ENCODE peak calls at places on chromosomes 3 and 15, in four cellular contexts. B is lower lobe of right lung, N is DND-41, H is thoracic aorta. V is an unnamed sample.

GRCh38 chr3:621714-622113 is 425.2 kb downstream of the CHL1 start:
- DNase-seq in B (no peak), N (no peak), H (no peak), V (no peak)

GRCh38 chr3:10015476-10015904 is 10.7 kb upstream of the FANCD2 start:
- DNase-seq in B (peak), N (no peak), H (peak), V (no peak)

GRCh38 chr15:63054985-63055384 is 12.4 kb downstream of the TPM1 start:
- DNase-seq in B (no peak), N (no peak), H (no peak), V (no peak)

GRCh38 chr3:39137991-39138803 is 15.2 kb downstream of the CSRNP1 start:
- DNase-seq in B (no peak), N (no peak), H (no peak), V (no peak)

GRCh38 chr3:5133239-5133638 is 11.1 kb downstream of the ARL8B start:
- DNase-seq in B (no peak), N (no peak), H (no peak), V (no peak)

GRCh38 chr3:48013288-48013980 is 2.8 kb downstream of the MAP4 start:
- DNase-seq in B (no peak), N (no peak), H (no peak), V (no peak)

GRCh38 chr3:104909188-104909587 is 457.5 kb upstream of the ALCAM start:
- DNase-seq in B (no peak), N (no peak), H (no peak), V (no peak)

GRCh38 chr3:168094877-168095610 is 680 bp downstream of the GOLIM4 start:
- DNase-seq in B (peak), N (no peak), H (peak), V (peak)

GRCh38 chr15:49215768-49216739 is 46.0 kb downstream of the GALK2 start:
- DNase-seq in B (peak), N (no peak), H (no peak), V (no peak)

GRCh38 chr15:78715930-78716329 is 74.9 kb upstream of the CHRNB4 start:
- DNase-seq in B (no peak), N (no peak), H (no peak), V (no peak)

GRCh38 chr15:68414591-68414990 is 17.4 kb downstream of the ITGA11 start:
- DNase-seq in B (no peak), N (no peak), H (no peak), V (no peak)

GRCh38 chr3:31896643-31897433 is 84.2 kb downstream of the OSBPL10 start:
- DNase-seq in B (no peak), N (no peak), H (no peak), V (no peak)

GRCh38 chr3:132083583-132084372 is 49.0 kb upstream of the CPNE4 start:
- DNase-seq in B (no peak), N (no peak), H (no peak), V (no peak)

GRCh38 chr15:62085740-62086139 is 19.0 kb downstream of the C2CD4A start:
- DNase-seq in B (no peak), N (no peak), H (no peak), V (no peak)

GRCh38 chr3:184540777-184541681 is 20.6 kb upstream of the EPHB3 start:
- DNase-seq in B (peak), N (peak), H (no peak), V (peak)

GRCh38 chr3:10395671-10396070 is 74.8 kb upstream of the SEC13 start:
- DNase-seq in B (no peak), N (peak), H (no peak), V (peak)

GRCh38 chr3:185558395-185558794 is 6.0 kb upstream of the LIPH start:
- DNase-seq in B (peak), N (no peak), H (no peak), V (no peak)

GRCh38 chr3:181403876-181404660 is 307.7 kb upstream of the SOX2 start:
- DNase-seq in B (no peak), N (no peak), H (no peak), V (no peak)

GRCh38 chr3:46668591-46668990 is 24.9 kb downstream of the ALS2CL start:
- DNase-seq in B (peak), N (no peak), H (no peak), V (no peak)

GRCh38 chr3:106013971-106014370 is 145.2 kb upstream of the CBLB start:
- DNase-seq in B (no peak), N (no peak), H (no peak), V (no peak)

GRCh38 chr3:156687023-156687422 is 12.6 kb downstream of the TIPARP start:
- DNase-seq in B (no peak), N (no peak), H (no peak), V (no peak)

GRCh38 chr3:147299656-147300055 is 106.7 kb downstream of the ZIC4 start:
- DNase-seq in B (no peak), N (no peak), H (no peak), V (no peak)

GRCh38 chr15:85690546-85691226 is 104.0 kb downstream of the KLHL25 start:
- DNase-seq in B (no peak), N (peak), H (no peak), V (no peak)

GRCh38 chr15:73873889-73874511 is 636 bp downstream of the TBC1D21 start:
- DNase-seq in B (no peak), N (peak), H (no peak), V (peak)

GRCh38 chr3:132016061-132017041 is 18.5 kb downstream of the CPNE4 start:
- DNase-seq in B (no peak), N (no peak), H (no peak), V (no peak)

GRCh38 chr15:62365795-62366442 is 200.8 kb upstream of the C2CD4B start:
- DNase-seq in B (no peak), N (no peak), H (no peak), V (no peak)

GRCh38 chr15:80423215-80423614 is 19.0 kb downstream of the ARNT2 start:
- DNase-seq in B (no peak), N (no peak), H (no peak), V (no peak)

GRCh38 chr3:118960876-118961275 is 73.8 kb downstream of the IGSF11 start:
- DNase-seq in B (no peak), N (no peak), H (no peak), V (no peak)

GRCh38 chr3:78993375-78993774 is 774.4 kb downstream of the ROBO1 start:
- DNase-seq in B (no peak), N (no peak), H (no peak), V (no peak)

DNA sequence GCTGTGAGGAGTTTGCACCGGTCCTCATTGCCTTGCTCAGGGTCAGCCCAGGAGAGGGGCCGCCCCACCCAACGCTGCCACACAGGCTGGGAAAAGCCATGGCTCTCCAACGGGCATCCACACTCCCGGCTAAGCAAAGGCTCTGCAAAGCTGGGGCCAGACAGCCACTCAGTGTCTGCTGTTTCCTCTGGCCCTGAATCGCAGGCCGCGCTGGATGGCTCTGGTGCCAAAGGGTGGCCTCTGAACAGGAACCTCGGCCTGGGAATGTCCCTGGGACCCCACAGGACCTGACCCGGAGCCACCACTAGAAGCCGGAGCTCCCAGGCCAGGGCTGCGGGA is 42.9 kb downstream of the RPN1 start:
- DNase-seq in B (no peak), N (no peak), H (no peak), V (no peak)
- H3K27ac ChIP-seq in B (peak), N (no peak), H (peak), V (no peak)

DNA sequence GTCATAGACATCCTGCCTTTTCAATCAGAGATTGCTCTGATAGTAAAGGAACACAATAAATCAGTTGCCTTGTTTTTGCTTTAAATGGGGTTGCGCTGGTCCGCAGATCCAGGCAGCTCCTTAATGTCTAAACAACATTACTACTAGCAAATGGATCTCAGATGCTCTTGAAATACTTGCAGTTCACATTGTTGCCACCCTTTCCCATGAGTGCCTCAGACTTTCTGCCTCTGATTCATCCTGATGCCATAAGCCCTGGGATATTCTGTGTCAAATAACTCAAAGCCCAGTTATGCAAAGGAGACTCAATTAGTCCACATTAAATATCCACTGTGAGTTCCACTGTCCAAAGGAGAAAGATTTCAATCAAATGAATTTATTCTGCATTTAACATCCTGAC is 196.7 kb downstream of the PLCH1 start:
- DNase-seq in B (no peak), N (no peak), H (no peak), V (no peak)
- TF ChIP-seq CTCF in B (no peak), N (no peak), H (no peak), V (no peak)

GRCh38 chr3:191105418-191105817 is 93.6 kb upstream of the OSTN start:
- DNase-seq in B (no peak), N (no peak), H (no peak), V (no peak)

GRCh38 chr3:191100516-191100915 is 98.5 kb upstream of the OSTN start:
- DNase-seq in B (no peak), N (no peak), H (no peak), V (no peak)
- H3K27ac ChIP-seq in B (no peak), N (no peak), H (no peak), V (no peak)

DNA sequence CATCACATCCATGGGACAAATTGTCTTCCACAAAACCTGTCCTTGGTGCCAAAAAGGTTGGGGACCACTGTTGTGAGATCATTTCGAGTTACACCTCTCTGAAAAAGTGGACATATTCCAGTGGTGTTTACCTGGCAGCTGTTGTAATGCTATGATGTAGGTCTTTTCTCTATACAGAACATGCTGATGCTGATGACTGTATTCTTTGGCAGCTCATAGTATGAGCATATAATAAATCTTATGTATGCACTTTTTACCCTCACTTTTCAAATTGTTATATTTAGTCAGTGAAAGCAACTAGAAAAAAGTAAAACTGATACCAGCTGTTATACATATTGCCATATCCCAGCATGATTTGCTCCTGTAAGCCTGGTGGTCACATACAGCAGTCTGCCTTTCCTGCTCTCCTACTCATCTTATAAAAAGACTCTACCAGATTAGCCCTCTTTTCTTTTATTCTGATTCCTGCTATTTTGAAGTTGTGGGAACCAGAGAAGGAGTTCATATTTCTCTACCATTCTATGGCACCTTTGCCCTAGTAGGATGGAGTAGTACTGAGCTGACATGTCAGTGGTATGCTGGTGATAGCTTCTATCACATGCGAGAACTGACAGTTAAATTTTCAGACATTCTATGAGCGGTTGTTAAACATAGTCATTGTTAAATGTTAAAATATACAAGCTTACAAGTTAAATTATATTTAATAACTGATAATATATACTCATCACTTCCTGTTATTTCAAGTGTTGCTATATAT is 128.7 kb downstream of the FNDC3B start:
- DNase-seq in B (no peak), N (no peak), H (no peak), V (no peak)
- TF ChIP-seq CTCF in B (no peak), N (no peak), H (no peak), V (no peak)

DNA sequence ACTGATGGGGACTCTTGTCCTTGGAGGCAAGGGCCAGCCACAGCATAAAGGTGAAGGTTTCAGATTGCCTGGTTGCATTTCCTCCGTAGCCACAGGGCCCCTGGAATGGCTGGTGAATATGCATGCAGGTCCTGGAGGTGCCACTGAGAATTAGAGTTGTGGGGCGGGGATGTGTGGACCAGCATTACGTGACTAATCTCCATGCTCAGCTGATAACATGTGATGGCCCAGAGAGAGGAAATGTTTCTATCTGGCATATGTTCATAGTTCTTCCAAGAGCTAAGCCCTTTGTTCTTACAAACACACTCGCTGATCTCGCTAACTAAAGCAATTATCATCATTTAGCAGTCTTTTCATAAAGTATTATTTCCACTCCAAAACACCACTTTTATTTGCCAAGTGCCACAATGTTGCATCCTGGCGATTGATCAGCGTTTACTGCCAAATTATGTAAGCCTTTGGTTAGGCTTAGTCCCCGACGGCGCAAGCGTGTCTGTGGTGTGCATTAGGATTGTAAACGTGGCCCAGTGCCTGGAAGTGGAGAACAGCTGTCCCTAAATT is 55.9 kb downstream of the CGNL1 start:
- DNase-seq in B (no peak), N (no peak), H (no peak), V (no peak)
- H3K27ac ChIP-seq in B (peak), N (no peak), H (no peak), V (no peak)

GRCh38 chr3:73192036-73192738 is 130.7 kb downstream of the EBLN2 start:
- DNase-seq in B (no peak), N (peak), H (no peak), V (no peak)
- TF ChIP-seq CTCF in B (no peak), N (peak), H (no peak), V (no peak)

GRCh38 chr15:37094542-37095196 is 5.7 kb downstream of the MEIS2 start:
- DNase-seq in B (no peak), N (no peak), H (no peak), V (no peak)

GRCh38 chr15:37095993-37096877 is 4.1 kb downstream of the MEIS2 start:
- DNase-seq in B (no peak), N (no peak), H (no peak), V (no peak)

GRCh38 chr15:37096878-37097568 is 3.3 kb downstream of the MEIS2 start:
- DNase-seq in B (no peak), N (no peak), H (no peak), V (no peak)

GRCh38 chr15:37093480-37094410 is 6.6 kb downstream of the MEIS2 start:
- DNase-seq in B (no peak), N (no peak), H (no peak), V (no peak)

GRCh38 chr15:37095197-37095992 is 5.0 kb downstream of the MEIS2 start:
- DNase-seq in B (no peak), N (no peak), H (no peak), V (no peak)
- H3K27ac ChIP-seq in B (peak), N (no peak), H (peak), V (no peak)

DNA sequence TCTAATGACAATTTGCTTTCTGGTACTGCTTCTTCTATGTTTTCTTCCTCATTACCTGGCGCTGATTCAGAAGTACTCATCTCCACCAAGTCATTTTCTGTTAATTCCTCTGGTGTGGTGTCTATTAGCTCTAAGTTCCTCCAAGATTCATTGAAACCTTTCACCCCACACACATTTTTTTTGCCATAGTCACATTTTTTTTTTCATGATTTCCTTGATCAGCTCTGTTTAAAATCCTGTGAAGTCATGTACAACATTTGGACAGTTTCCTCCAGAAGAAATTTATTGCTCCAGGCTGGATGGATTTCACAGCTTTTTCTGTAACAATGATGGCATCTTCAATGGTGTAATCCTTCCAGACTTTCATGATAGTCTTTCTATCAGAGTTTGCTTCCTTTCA is 243.2 kb upstream of the VEPH1 start:
- DNase-seq in B (no peak), N (no peak), H (no peak), V (no peak)
- TF ChIP-seq CTCF in B (no peak), N (no peak), H (no peak), V (no peak)

DNA sequence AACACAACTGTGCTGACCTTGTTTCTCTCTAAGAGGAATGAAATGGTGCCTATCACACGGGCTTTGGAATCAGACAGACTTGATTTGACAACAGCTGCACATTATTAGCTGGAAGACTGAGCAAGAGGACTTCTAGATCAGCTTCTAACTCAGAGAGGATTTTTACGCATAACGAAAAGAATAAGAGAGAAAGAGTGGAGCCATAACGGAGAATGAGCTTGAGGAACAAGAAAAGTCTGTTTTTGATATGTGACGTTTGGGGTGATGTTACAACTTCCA is 16.0 kb downstream of the HEG1 start:
- DNase-seq in B (no peak), N (no peak), H (no peak), V (no peak)
- H3K27ac ChIP-seq in B (peak), N (no peak), H (peak), V (no peak)

GRCh38 chr3:194439915-194440550 is 41.0 kb upstream of the GP5 start:
- DNase-seq in B (no peak), N (no peak), H (no peak), V (no peak)
- TF ChIP-seq CTCF in B (no peak), N (no peak), H (no peak), V (no peak)

V was measured in CD4-positive, alpha-beta T cell.